ENCODE peak calls at places on chromosomes 7 and 10, in six cellular contexts. T is ovary, C is nephron progenitor cell, L is progenitor cell of endocrine pancreas, O is breast epithelium, S is PC-3. H is an unnamed sample.

GRCh38 chr7:75650671-75651070 is 88.1 kb downstream of the HIP1 start:
- DNase-seq in T (peak), C (no peak), L (no peak), O (no peak), S (no peak), H (no peak)

GRCh38 chr10:92074126-92074887 is 150.7 kb downstream of the BTAF1 start:
- DNase-seq in T (no peak), C (no peak), L (no peak), O (no peak), S (peak), H (no peak)

GRCh38 chr7:134766779-134767566 is 12.5 kb upstream of the CALD1 start:
- DNase-seq in T (peak), C (no peak), L (no peak), O (no peak), S (no peak), H (no peak)

GRCh38 chr10:111954364-111954763 is 229.2 kb downstream of the GPAM start:
- DNase-seq in T (no peak), C (no peak), L (no peak), O (no peak), S (no peak), H (no peak)

GRCh38 chr7:36999851-37000480 is 275.7 kb upstream of the AOAH start:
- DNase-seq in T (no peak), C (no peak), L (no peak), O (no peak), S (no peak), H (no peak)

GRCh38 chr10:69703766-69704191 is 73.7 kb downstream of the FAM241B start:
- DNase-seq in T (no peak), C (no peak), L (no peak), O (no peak), S (peak), H (no peak)

GRCh38 chr10:13936826-13937225 is 350.1 kb downstream of the PRPF18 start:
- DNase-seq in T (no peak), C (no peak), L (no peak), O (no peak), S (no peak), H (no peak)

GRCh38 chr10:49377256-49377655 is 18.6 kb downstream of the DRGX start:
- DNase-seq in T (no peak), C (no peak), L (no peak), O (no peak), S (no peak), H (peak)

GRCh38 chr10:133394801-133395221 is 854 bp downstream of the MTG1 start:
- DNase-seq in T (no peak), C (no peak), L (no peak), O (no peak), S (no peak), H (peak)

GRCh38 chr7:128459394-128459878 is 3.8 kb downstream of the HILPDA start:
- DNase-seq in T (peak), C (peak), L (peak), O (peak), S (peak), H (no peak)

GRCh38 chr10:37442882-37443281 is 317.5 kb downstream of the ANKRD30A start:
- DNase-seq in T (no peak), C (no peak), L (no peak), O (no peak), S (no peak), H (peak)

GRCh38 chr7:20351901-20352300 is 21.2 kb downstream of the ITGB8 start:
- DNase-seq in T (no peak), C (no peak), L (no peak), O (no peak), S (peak), H (no peak)

GRCh38 chr7:100801833-100802568 is 25.3 kb downstream of the EPHB4 start:
- DNase-seq in T (peak), C (no peak), L (peak), O (peak), S (peak), H (no peak)

GRCh38 chr10:132575320-132576201 is 38.0 kb downstream of the INPP5A start:
- DNase-seq in T (no peak), C (no peak), L (no peak), O (peak), S (peak), H (no peak)

GRCh38 chr7:77855371-77856083 is 57.0 kb downstream of the PHTF2 start:
- DNase-seq in T (no peak), C (no peak), L (no peak), O (no peak), S (no peak), H (no peak)

GRCh38 chr7:87202208-87202607 is 17.3 kb downstream of the TMEM243 start:
- DNase-seq in T (no peak), C (no peak), L (no peak), O (no peak), S (no peak), H (no peak)

GRCh38 chr7:129949292-129950133 is 3.2 kb downstream of the UBE2H start:
- DNase-seq in T (peak), C (peak), L (no peak), O (no peak), S (peak), H (no peak)

GRCh38 chr7:2894118-2894940 is 50.2 kb upstream of the GNA12 start:
- DNase-seq in T (no peak), C (no peak), L (no peak), O (no peak), S (no peak), H (no peak)

GRCh38 chr10:9056521-9056920 is 1002.0 kb downstream of the GATA3 start:
- DNase-seq in T (no peak), C (no peak), L (no peak), O (no peak), S (no peak), H (no peak)

GRCh38 chr7:70143089-70144044 is 545.1 kb downstream of the AUTS2 start:
- DNase-seq in T (no peak), C (no peak), L (no peak), O (no peak), S (no peak), H (no peak)

GRCh38 chr10:46318808-46319207 is 32.0 kb downstream of the ANTXRL start:
- DNase-seq in T (no peak), C (no peak), L (no peak), O (no peak), S (no peak), H (no peak)

GRCh38 chr10:25557136-25557535 is 376.9 kb upstream of the MYO3A start:
- DNase-seq in T (no peak), C (no peak), L (no peak), O (no peak), S (no peak), H (no peak)

GRCh38 chr7:155266440-155266839 is 31.2 kb upstream of the INSIG1 start:
- DNase-seq in T (no peak), C (no peak), L (no peak), O (no peak), S (no peak), H (no peak)

GRCh38 chr10:90777614-90778013 is 80.2 kb downstream of the HTR7 start:
- DNase-seq in T (no peak), C (no peak), L (no peak), O (no peak), S (no peak), H (no peak)

GRCh38 chr7:42181566-42181965 is 55.4 kb downstream of the GLI3 start:
- DNase-seq in T (no peak), C (no peak), L (no peak), O (no peak), S (no peak), H (no peak)

GRCh38 chr7:115910541-115911164 is 119.9 kb downstream of the TFEC start:
- DNase-seq in T (no peak), C (no peak), L (no peak), O (no peak), S (peak), H (no peak)

GRCh38 chr10:50601974-50602373 is 21.8 kb downstream of the SGMS1 start:
- DNase-seq in T (no peak), C (no peak), L (no peak), O (no peak), S (no peak), H (no peak)

GRCh38 chr10:43322769-43323168 is 48.7 kb upstream of the FXYD4 start:
- DNase-seq in T (peak), C (peak), L (peak), O (peak), S (peak), H (no peak)

GRCh38 chr10:75466016-75466415 is 34.6 kb downstream of the LRMDA start:
- DNase-seq in T (no peak), C (no peak), L (no peak), O (no peak), S (no peak), H (no peak)

GRCh38 chr7:150322833-150323681 is at the start of the genes ACTR3C and LRRC61:
- DNase-seq in T (peak), C (no peak), L (peak), O (no peak), S (peak), H (peak)
- TF ChIP-seq CTCF in T (no peak), C (no peak), L (peak), O (no peak), S (peak), H (no peak)

GRCh38 chr7:29955075-29955792 is 34.4 kb downstream of the SCRN1 start:
- DNase-seq in T (no peak), C (no peak), L (no peak), O (no peak), S (no peak), H (no peak)

GRCh38 chr7:29951206-29951605 is 38.4 kb downstream of the SCRN1 start:
- DNase-seq in T (no peak), C (no peak), L (no peak), O (no peak), S (no peak), H (no peak)

GRCh38 chr7:29955799-29956476 is 33.7 kb downstream of the SCRN1 start:
- DNase-seq in T (no peak), C (no peak), L (no peak), O (no peak), S (no peak), H (no peak)

GRCh38 chr7:29956477-29956836 is 33.1 kb downstream of the SCRN1 start:
- DNase-seq in T (no peak), C (no peak), L (no peak), O (no peak), S (no peak), H (no peak)

DNA sequence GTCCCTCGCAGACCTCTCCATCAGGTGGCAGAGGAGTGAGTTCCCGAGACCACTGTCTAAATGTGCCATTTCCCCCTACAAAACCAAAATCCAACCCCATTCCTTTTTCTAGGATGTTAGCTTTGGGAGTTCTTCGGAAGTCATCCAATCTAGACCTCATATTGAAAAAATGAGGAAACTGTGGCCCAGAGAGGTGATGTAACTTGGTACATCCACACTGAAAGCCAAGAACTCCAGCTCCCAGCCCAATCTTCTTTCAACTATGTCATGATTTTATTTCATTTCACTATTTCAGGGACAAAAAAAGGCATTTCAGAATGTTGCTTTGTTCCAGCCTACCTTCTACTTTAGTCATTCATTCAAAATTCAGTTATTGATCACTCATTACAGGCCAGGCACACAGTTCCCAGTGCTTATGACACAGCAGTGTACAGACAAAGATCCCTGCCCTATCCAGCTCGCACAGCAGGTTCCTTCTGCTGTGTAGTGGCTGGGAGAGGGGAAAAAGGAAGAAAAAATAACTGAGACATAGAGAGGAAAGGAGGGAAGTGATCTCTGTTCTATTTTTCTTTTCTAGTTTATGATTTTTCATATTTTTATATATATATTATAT is 35.8 kb downstream of the SCRN1 start:
- DNase-seq in T (no peak), C (no peak), L (no peak), O (no peak), S (no peak), H (no peak)
- TF ChIP-seq CTCF in T (no peak), C (no peak), L (no peak), O (no peak), S (no peak), H (no peak)

DNA sequence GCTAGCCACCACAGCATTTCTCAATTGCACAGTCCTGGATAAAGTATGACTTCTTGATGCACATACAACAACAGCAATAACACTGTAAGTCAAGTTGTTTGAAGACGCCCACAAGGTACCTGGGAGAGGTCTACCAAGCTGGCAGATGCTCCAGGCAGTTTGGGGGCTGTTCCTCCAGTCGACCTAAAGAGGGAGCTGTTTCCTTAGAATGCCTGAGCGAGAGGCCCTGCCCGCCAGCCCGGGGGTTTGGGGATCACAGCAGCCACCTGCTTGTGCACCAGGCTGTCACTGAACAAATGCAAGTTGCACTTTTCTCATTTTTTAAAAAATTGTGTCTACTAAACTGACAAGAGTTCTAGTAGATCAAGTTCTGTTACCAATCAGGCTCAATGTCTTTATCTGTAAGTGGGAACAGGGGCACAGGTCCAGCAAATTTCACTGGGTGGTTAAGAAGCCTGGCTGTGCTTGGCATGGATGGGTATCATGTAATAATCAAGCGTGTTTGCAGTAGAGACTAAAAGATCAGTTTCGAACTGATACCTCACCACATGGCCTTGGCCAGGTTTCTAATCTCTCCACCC is 193.8 kb upstream of the ADO start:
- DNase-seq in T (no peak), C (peak), L (peak), O (peak), S (peak), H (no peak)
- TF ChIP-seq CTCF in T (no peak), C (peak), L (peak), O (no peak), S (peak), H (peak)

DNA sequence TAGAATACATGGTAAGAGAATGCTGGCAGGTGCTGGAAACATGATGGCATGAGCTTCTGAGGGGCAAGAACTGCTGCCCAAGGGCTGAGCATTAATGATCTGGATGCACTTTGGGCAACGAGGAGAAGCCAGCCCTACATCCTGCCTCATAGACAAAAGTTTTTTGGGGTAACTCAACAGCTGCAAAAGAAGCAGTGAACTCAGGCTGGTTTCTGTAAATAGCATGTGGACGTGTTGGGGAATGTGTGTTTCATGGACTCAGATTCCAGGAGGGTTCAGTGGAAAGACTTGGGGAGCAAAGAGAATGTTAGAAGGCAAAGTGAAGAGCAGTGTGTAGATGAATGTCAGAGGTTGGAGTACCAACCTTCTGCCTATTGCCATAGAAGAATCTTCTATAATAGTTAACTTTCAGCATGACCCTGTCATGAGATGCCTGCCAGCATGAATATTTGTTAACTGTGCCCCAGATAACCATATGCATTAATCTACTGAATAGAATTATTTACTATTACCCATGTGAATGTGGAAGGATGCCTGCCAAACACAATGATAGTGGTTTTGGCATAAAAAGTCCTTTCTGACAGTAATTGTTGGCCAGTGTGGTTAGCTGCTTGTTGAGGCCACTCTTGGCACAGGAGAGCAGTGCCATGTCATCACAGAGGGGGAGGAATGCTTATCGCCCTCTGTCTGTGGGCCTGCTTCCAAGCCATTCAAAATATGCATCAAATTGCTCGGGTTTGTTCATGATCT is 165.6 kb downstream of the WNT2 start:
- DNase-seq in T (peak), C (no peak), L (no peak), O (no peak), S (peak), H (no peak)
- TF ChIP-seq CTCF in T (no peak), C (no peak), L (no peak), O (no peak), S (peak), H (no peak)

GRCh38 chr10:93859049-93859655 is 34.6 kb upstream of the SLC35G1 start:
- DNase-seq in T (no peak), C (no peak), L (no peak), O (no peak), S (peak), H (no peak)
- TF ChIP-seq CTCF in T (no peak), C (peak), L (peak), O (no peak), S (peak), H (no peak)

GRCh38 chr7:44490351-44491200 is at the start of gene NUDCD3:
- DNase-seq in T (peak), C (peak), L (peak), O (peak), S (peak), H (peak)
- TF ChIP-seq CTCF in T (no peak), C (no peak), L (peak), O (no peak), S (peak), H (no peak)

GRCh38 chr10:17229016-17229716 is 1.1 kb downstream of the VIM start:
- DNase-seq in T (peak), C (peak), L (no peak), O (peak), S (peak), H (peak)
- TF ChIP-seq CTCF in T (no peak), C (no peak), L (no peak), O (no peak), S (no peak), H (no peak)

GRCh38 chr10:44517635-44518034 is 132.7 kb upstream of the CXCL12 start:
- DNase-seq in T (no peak), C (no peak), L (no peak), O (no peak), S (peak), H (no peak)
- TF ChIP-seq CTCF in T (no peak), C (no peak), L (no peak), O (no peak), S (peak), H (no peak)

GRCh38 chr7:80098795-80099194 is 35.8 kb upstream of the GNAI1 start:
- DNase-seq in T (no peak), C (no peak), L (no peak), O (no peak), S (no peak), H (no peak)
- TF ChIP-seq CTCF in T (no peak), C (no peak), L (peak), O (no peak), S (peak), H (no peak)

H was measured in vagina.